ENCODE peak calls at places on chromosomes 6 and 20, in six cellular contexts. Y is iris pigment epithelial cell; W is A549; M is Calu3; T is activated CD4-positive, alpha-beta T cell treated with anti-CD3 and anti-CD28 coated beads for 48 hours; X is NCI-H1436. V is an unnamed sample.
A peak's percentile ranks its signal among the peaks of the same experiment; 100 is the strongest.

GRCh38 chr6:109058620-109059019 is 36.0 kb downstream of the SESN1 start:
- DNase-seq in M (no peak), X (no peak), W (no peak), T (no peak), Y (no peak), V (no peak)

GRCh38 chr6:150537893-150538292 is 61.8 kb upstream of the PLEKHG1 start:
- DNase-seq in Y (no peak), W (no peak), M (no peak), T (no peak), X (no peak), V (no peak)

GRCh38 chr20:45946149-45946970 is 11.9 kb downstream of the PCIF1 start:
- DNase-seq in T (peak; percentile 28), X (no peak), Y (peak; percentile 97), W (no peak), M (no peak), V (peak; percentile 87)

GRCh38 chr6:147023581-147023980 is 180.6 kb upstream of the STXBP5 start:
- DNase-seq in Y (peak; percentile 31), X (no peak), T (no peak), M (no peak), W (no peak), V (no peak)

GRCh38 chr6:110509617-110510231 is 33.3 kb upstream of the SLC22A16 start:
- DNase-seq in Y (peak; percentile 82), X (no peak), M (peak; percentile 79), W (no peak), T (no peak), V (peak; percentile 95)

GRCh38 chr6:157260735-157261134 is 62.6 kb downstream of the TMEM242 start:
- DNase-seq in W (no peak), M (no peak), T (no peak), Y (no peak), X (no peak), V (no peak)

GRCh38 chr6:43575105-43575771 is 600 bp downstream of the XPO5 start:
- DNase-seq in X (no peak), M (peak; percentile 51), T (peak; percentile 63), Y (peak; percentile 25), W (peak; percentile 21), V (peak; percentile 54)

GRCh38 chr20:48841861-48842529 is 14.2 kb upstream of the PREX1 start:
- DNase-seq in Y (peak; percentile 76), M (no peak), X (no peak), W (peak; percentile 73), T (no peak), V (peak; percentile 96)

GRCh38 chr6:111480988-111481830 is 1.8 kb downstream of the REV3L start:
- DNase-seq in T (no peak), Y (no peak), W (no peak), M (no peak), X (no peak), V (peak; percentile 56)

GRCh38 chr6:17349437-17349836 is 44.0 kb upstream of the CAP2 start:
- DNase-seq in M (no peak), X (no peak), Y (no peak), T (no peak), W (peak; percentile 28), V (peak; percentile 56)

GRCh38 chr6:35635601-35636597 is 52.8 kb downstream of the FKBP5 start:
- DNase-seq in X (no peak), M (no peak), Y (peak; percentile 63), W (no peak), T (no peak), V (no peak)

GRCh38 chr6:25005010-25005409 is 69.2 kb upstream of the RIPOR2 start:
- DNase-seq in W (no peak), M (no peak), X (no peak), Y (no peak), T (no peak), V (no peak)

GRCh38 chr6:1758076-1758679 is 148.5 kb downstream of the FOXC1 start:
- DNase-seq in T (no peak), Y (peak; percentile 53), M (no peak), X (peak; percentile 16), W (no peak), V (no peak)

GRCh38 chr6:128491643-128492206 is 28.7 kb downstream of the PTPRK start:
- DNase-seq in Y (peak; percentile 60), X (peak; percentile 17), M (no peak), W (no peak), T (no peak), V (no peak)

GRCh38 chr20:56630086-56630493 is 984 bp downstream of the TFAP2C start:
- DNase-seq in W (peak; percentile 88), Y (peak; percentile 28), X (no peak), M (peak; percentile 84), T (peak; percentile 47), V (peak; percentile 92)

GRCh38 chr6:136079701-136080565 is 170.2 kb downstream of the MTFR2 start:
- DNase-seq in W (no peak), T (no peak), X (no peak), Y (no peak), M (no peak), V (no peak)

GRCh38 chr6:96470296-96470695 is 51.3 kb upstream of the UFL1 start:
- DNase-seq in X (no peak), T (no peak), M (no peak), Y (no peak), W (no peak), V (no peak)

GRCh38 chr6:136927313-136927712 is 5.2 kb downstream of the SLC35D3 start:
- DNase-seq in M (peak; percentile 37), W (peak; percentile 32), T (peak; percentile 21), Y (peak; percentile 24), X (no peak), V (peak; percentile 37)

GRCh38 chr20:199996-200395 is 10.5 kb upstream of the DEFB128 start:
- DNase-seq in T (no peak), Y (no peak), X (no peak), M (no peak), W (no peak), V (peak; percentile 5)

GRCh38 chr20:51961964-51962761 is 159.8 kb upstream of the SALL4 start:
- DNase-seq in W (no peak), Y (no peak), M (no peak), X (no peak), T (no peak), V (no peak)

V was measured in ELR.